ENCODE peak calls at places on chromosomes 12 and 14, in nine cellular contexts. One of them, this sample, is unnamed.

GRCh38 chr14:103546651-103547454 is 15.6 kb downstream of the BAG5 start:
- DNase-seq in fibroblast of mammary gland: peak
- DNase-seq in NCI-H1092: peak
- DNase-seq in NCI-H1930: peak
- DNase-seq in small intestine: peak
- DNase-seq in neural crest cell: peak
- DNase-seq in Ammon's horn: peak
- DNase-seq in head of caudate nucleus: peak
- DNase-seq in stromal cell of bone marrow: no peak
- DNase-seq in this sample: peak

GRCh38 chr14:36105401-36105800 is 71.1 kb downstream of the PTCSC3 start:
- DNase-seq in fibroblast of mammary gland: peak
- DNase-seq in NCI-H1092: peak
- DNase-seq in NCI-H1930: no peak
- DNase-seq in small intestine: no peak
- DNase-seq in neural crest cell: no peak
- DNase-seq in Ammon's horn: peak
- DNase-seq in head of caudate nucleus: no peak
- DNase-seq in stromal cell of bone marrow: peak
- DNase-seq in this sample: no peak

GRCh38 chr12:27902651-27903050 is 69.9 kb downstream of the PTHLH start:
- DNase-seq in fibroblast of mammary gland: no peak
- DNase-seq in NCI-H1092: no peak
- DNase-seq in NCI-H1930: no peak
- DNase-seq in small intestine: no peak
- DNase-seq in neural crest cell: no peak
- DNase-seq in Ammon's horn: no peak
- DNase-seq in head of caudate nucleus: no peak
- DNase-seq in stromal cell of bone marrow: no peak
- DNase-seq in this sample: no peak

GRCh38 chr14:94373708-94374107 is 14.7 kb downstream of the SERPINA1 start:
- DNase-seq in fibroblast of mammary gland: peak
- DNase-seq in NCI-H1092: no peak
- DNase-seq in NCI-H1930: no peak
- DNase-seq in small intestine: no peak
- DNase-seq in neural crest cell: no peak
- DNase-seq in Ammon's horn: no peak
- DNase-seq in head of caudate nucleus: no peak
- DNase-seq in stromal cell of bone marrow: peak
- DNase-seq in this sample: no peak

GRCh38 chr12:110104188-110104969 is 19.8 kb upstream of the IFT81 start:
- DNase-seq in fibroblast of mammary gland: peak
- DNase-seq in NCI-H1092: no peak
- DNase-seq in NCI-H1930: no peak
- DNase-seq in small intestine: no peak
- DNase-seq in neural crest cell: no peak
- DNase-seq in Ammon's horn: no peak
- DNase-seq in head of caudate nucleus: no peak
- DNase-seq in stromal cell of bone marrow: peak
- DNase-seq in this sample: no peak

GRCh38 chr12:50188875-50189575 is 21.9 kb upstream of the CERS5 start:
- DNase-seq in fibroblast of mammary gland: no peak
- DNase-seq in NCI-H1092: no peak
- DNase-seq in NCI-H1930: no peak
- DNase-seq in small intestine: peak
- DNase-seq in neural crest cell: no peak
- DNase-seq in Ammon's horn: no peak
- DNase-seq in head of caudate nucleus: no peak
- DNase-seq in stromal cell of bone marrow: no peak
- DNase-seq in this sample: no peak

GRCh38 chr14:59126714-59127436 is 61.6 kb upstream of the DAAM1 start:
- DNase-seq in fibroblast of mammary gland: peak
- DNase-seq in NCI-H1092: peak
- DNase-seq in NCI-H1930: peak
- DNase-seq in small intestine: peak
- DNase-seq in neural crest cell: peak
- DNase-seq in Ammon's horn: peak
- DNase-seq in head of caudate nucleus: peak
- DNase-seq in stromal cell of bone marrow: no peak
- DNase-seq in this sample: peak

GRCh38 chr14:92986254-92987147 is 63.6 kb downstream of the CHGA start:
- DNase-seq in fibroblast of mammary gland: peak
- DNase-seq in NCI-H1092: no peak
- DNase-seq in NCI-H1930: no peak
- DNase-seq in small intestine: peak
- DNase-seq in neural crest cell: no peak
- DNase-seq in Ammon's horn: peak
- DNase-seq in head of caudate nucleus: peak
- DNase-seq in stromal cell of bone marrow: peak
- DNase-seq in this sample: no peak

GRCh38 chr12:122917508-122918227 is 21.7 kb upstream of the VPS37B start:
- DNase-seq in fibroblast of mammary gland: peak
- DNase-seq in NCI-H1092: no peak
- DNase-seq in NCI-H1930: no peak
- DNase-seq in small intestine: peak
- DNase-seq in neural crest cell: no peak
- DNase-seq in Ammon's horn: peak
- DNase-seq in head of caudate nucleus: no peak
- DNase-seq in stromal cell of bone marrow: no peak
- DNase-seq in this sample: no peak

GRCh38 chr12:115758886-115759620 is 518.4 kb downstream of the MED13L start:
- DNase-seq in fibroblast of mammary gland: no peak
- DNase-seq in NCI-H1092: no peak
- DNase-seq in NCI-H1930: no peak
- DNase-seq in small intestine: no peak
- DNase-seq in neural crest cell: no peak
- DNase-seq in Ammon's horn: no peak
- DNase-seq in head of caudate nucleus: no peak
- DNase-seq in stromal cell of bone marrow: no peak
- DNase-seq in this sample: no peak

GRCh38 chr12:1587927-1588573 is 6.3 kb downstream of the FBXL14 start:
- DNase-seq in fibroblast of mammary gland: no peak
- DNase-seq in NCI-H1092: no peak
- DNase-seq in NCI-H1930: no peak
- DNase-seq in small intestine: no peak
- DNase-seq in neural crest cell: no peak
- DNase-seq in Ammon's horn: no peak
- DNase-seq in head of caudate nucleus: no peak
- DNase-seq in stromal cell of bone marrow: no peak
- DNase-seq in this sample: no peak

GRCh38 chr12:127515941-127516340 is 751.0 kb upstream of the TMEM132C start:
- DNase-seq in fibroblast of mammary gland: peak
- DNase-seq in NCI-H1092: no peak
- DNase-seq in NCI-H1930: no peak
- DNase-seq in small intestine: no peak
- DNase-seq in neural crest cell: no peak
- DNase-seq in Ammon's horn: no peak
- DNase-seq in head of caudate nucleus: no peak
- DNase-seq in stromal cell of bone marrow: peak
- DNase-seq in this sample: no peak